ENCODE peak calls at places on chromosomes 13 and 19, in six cellular contexts. X is GM12878, N is H1, E is K562, F is HepG2, V is SK-N-SH. H is an unnamed sample.

GRCh38 chr13:113916330-113916815 is 52.5 kb upstream of the GAS6 start:
- DNase-seq in X (no peak), F (no peak), V (no peak), E (no peak), N (no peak), H (peak)

GRCh38 chr19:40567750-40568494 is 8.8 kb upstream of the SHKBP1 start:
- DNase-seq in N (peak), V (peak), E (no peak), F (no peak), X (no peak), H (no peak)

GRCh38 chr19:18996796-18997394 is 36.4 kb downstream of the SUGP2 start:
- DNase-seq in V (no peak), E (no peak), F (no peak), X (no peak), N (no peak), H (no peak)

GRCh38 chr19:41997121-41997850 is 3.3 kb upstream of the ATP1A3 start:
- DNase-seq in V (peak), N (peak), F (no peak), X (no peak), E (peak), H (no peak)

GRCh38 chr13:23724196-23724970 is 154.2 kb downstream of the TNFRSF19 start:
- DNase-seq in N (no peak), X (no peak), F (no peak), E (no peak), V (no peak), H (no peak)

GRCh38 chr13:46489586-46490023 is 63.4 kb upstream of the LRCH1 start:
- DNase-seq in F (no peak), N (no peak), V (no peak), X (no peak), E (no peak), H (no peak)

GRCh38 chr19:4906963-4907362 is 2.3 kb upstream of the UHRF1 start:
- DNase-seq in X (no peak), E (peak), V (no peak), F (no peak), N (no peak), H (no peak)

GRCh38 chr13:100630564-100630963 is 42.0 kb upstream of the GGACT start:
- DNase-seq in V (no peak), E (no peak), F (peak), N (no peak), X (no peak), H (no peak)

GRCh38 chr19:2986951-2987491 is 9.7 kb downstream of the TLE6 start:
- DNase-seq in X (no peak), V (peak), F (no peak), N (peak), E (no peak), H (no peak)

GRCh38 chr13:51957377-51958216 is 53.7 kb downstream of the ATP7B start:
- DNase-seq in F (no peak), E (peak), N (no peak), V (no peak), X (peak), H (no peak)

GRCh38 chr13:51688937-51689336 is 104.7 kb downstream of the WDFY2 start:
- DNase-seq in X (no peak), F (no peak), E (no peak), V (no peak), N (no peak), H (no peak)

GRCh38 chr13:30924321-30924720 is 8.1 kb upstream of the TEX26 start:
- DNase-seq in X (no peak), V (no peak), N (no peak), F (no peak), E (no peak), H (no peak)

GRCh38 chr13:114013952-114014629 is 40.2 kb upstream of the C13orf46 start:
- DNase-seq in E (no peak), F (no peak), V (no peak), X (no peak), N (no peak), H (no peak)

GRCh38 chr19:27774827-27775226 is 1438.1 kb downstream of the UQCRFS1 start:
- DNase-seq in N (peak), V (no peak), F (peak), X (no peak), E (peak), H (peak)

GRCh38 chr19:16467581-16467980 is 4.2 kb downstream of the EPS15L1 start:
- DNase-seq in N (no peak), F (no peak), X (no peak), E (no peak), V (peak), H (no peak)

GRCh38 chr13:99218969-99219368 is 18.3 kb downstream of the UBAC2 start:
- DNase-seq in X (peak), E (no peak), V (no peak), N (no peak), F (no peak), H (no peak)

GRCh38 chr19:13031917-13032623 is 36.8 kb downstream of the NFIX start:
- DNase-seq in E (no peak), N (no peak), V (no peak), F (peak), X (no peak), H (no peak)

GRCh38 chr13:46553886-46554855 is 1.2 kb downstream of the LRCH1 start:
- DNase-seq in N (peak), E (peak), X (no peak), F (peak), V (peak), H (peak)

GRCh38 chr19:46685189-46685588 is 24.2 kb upstream of the DACT3 start:
- DNase-seq in X (no peak), N (no peak), E (no peak), F (no peak), V (no peak), H (no peak)

GRCh38 chr19:38270587-38271167 is 6.3 kb downstream of the SPINT2 start:
- DNase-seq in F (no peak), V (no peak), X (no peak), E (peak), N (no peak), H (no peak)

GRCh38 chr19:3698386-3698950 is 1.8 kb downstream of the PIP5K1C start:
- DNase-seq in X (no peak), N (no peak), F (no peak), E (no peak), V (peak), H (no peak)

GRCh38 chr19:3061214-3062161 is 807 bp downstream of the TLE5 start:
- DNase-seq in V (peak), E (peak), X (no peak), N (no peak), F (no peak), H (no peak)

GRCh38 chr13:93180376-93180966 is 46.1 kb upstream of the GPC6 start:
- DNase-seq in V (no peak), X (no peak), N (no peak), E (no peak), F (no peak), H (no peak)

GRCh38 chr13:109840201-109840892 is 54.0 kb upstream of the IRS2 start:
- DNase-seq in X (no peak), V (no peak), F (no peak), E (no peak), N (no peak), H (peak)

GRCh38 chr13:114128624-114129522 is 3.5 kb downstream of the RASA3 start:
- DNase-seq in N (no peak), X (peak), F (no peak), E (peak), V (no peak), H (peak)

GRCh38 chr13:101049166-101049850 is 367.0 kb downstream of the NALCN start:
- DNase-seq in V (no peak), F (no peak), E (no peak), N (no peak), X (no peak), H (no peak)

GRCh38 chr19:35780058-35780457 is 4.7 kb downstream of the ARHGAP33 start:
- DNase-seq in F (no peak), N (no peak), V (no peak), X (no peak), E (no peak), H (no peak)

GRCh38 chr13:67130444-67130843 is 99.7 kb downstream of the PCDH9 start:
- DNase-seq in V (no peak), F (no peak), E (peak), X (no peak), N (no peak), H (no peak)

GRCh38 chr13:99991806-99992242 is 10.2 kb downstream of the ZIC2 start:
- DNase-seq in V (no peak), F (no peak), N (peak), E (no peak), X (no peak), H (no peak)

GRCh38 chr19:1935484-1936208 is 5.3 kb upstream of the CSNK1G2 start:
- DNase-seq in N (no peak), V (no peak), X (no peak), E (peak), F (peak), H (peak)

GRCh38 chr13:93226623-93227279 is at the start of gene GPC6:
- DNase-seq in X (no peak), V (peak), E (peak), F (peak), N (no peak), H (no peak)

GRCh38 chr19:55640577-55641375 is at the start of gene ZNF580:
- DNase-seq in N (peak), X (no peak), V (peak), F (peak), E (peak), H (peak)

GRCh38 chr13:99434258-99434788 is 66.9 kb upstream of the TM9SF2 start:
- DNase-seq in V (no peak), F (peak), X (no peak), N (no peak), E (peak), H (no peak)

GRCh38 chr13:46085737-46086136 is 19.1 kb downstream of the CPB2 start:
- DNase-seq in X (no peak), V (no peak), F (no peak), E (no peak), N (no peak), H (no peak)

GRCh38 chr19:39998511-39998910 is 1.7 kb downstream of the ZNF546 start:
- DNase-seq in E (no peak), X (no peak), N (no peak), F (no peak), V (no peak), H (no peak)

GRCh38 chr19:40393894-40394815 is 4.2 kb upstream of the HIPK4 start:
- DNase-seq in E (no peak), N (no peak), X (no peak), V (no peak), F (no peak), H (no peak)

GRCh38 chr19:51136333-51136732 is 5.8 kb upstream of the SIGLEC7 start:
- DNase-seq in F (no peak), X (no peak), E (no peak), V (no peak), N (no peak), H (no peak)

GRCh38 chr13:67990868-67991267 is 760.7 kb upstream of the PCDH9 start:
- DNase-seq in N (no peak), X (no peak), F (no peak), V (no peak), E (no peak), H (no peak)

GRCh38 chr13:22770891-22771290 is 409.9 kb upstream of the SGCG start:
- DNase-seq in V (no peak), N (no peak), E (no peak), F (no peak), X (no peak), H (no peak)

GRCh38 chr13:44726777-44727176 is 150.6 kb upstream of the TSC22D1 start:
- DNase-seq in N (no peak), F (no peak), X (no peak), V (no peak), E (no peak), H (no peak)
- H3K27ac ChIP-seq in N (no peak), F (no peak), X (no peak), V (no peak), E (no peak), H (peak)

DNA sequence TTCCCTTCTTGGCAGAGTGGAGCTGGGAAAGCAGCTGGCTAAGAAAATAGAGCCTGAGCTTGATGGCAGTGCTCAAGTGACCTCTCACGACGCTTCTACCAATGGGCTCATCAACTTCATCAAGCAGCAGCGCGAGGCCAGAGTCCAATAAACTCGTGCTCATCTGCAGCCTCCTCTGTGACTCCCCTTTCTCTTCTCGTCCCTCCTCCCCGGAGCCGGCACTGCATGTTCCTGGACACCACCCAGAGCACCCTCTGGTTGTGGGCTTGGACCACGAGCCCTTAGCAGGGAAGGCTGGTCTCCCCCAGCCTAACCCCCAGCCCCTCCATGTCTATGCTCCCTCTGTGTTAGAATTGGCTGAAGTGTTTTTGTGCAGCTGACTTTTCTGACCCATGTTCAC is 4.3 kb upstream of the PDCD2L start:
- DNase-seq in E (no peak), X (no peak), V (no peak), F (no peak), N (no peak), H (no peak)
- TF ChIP-seq GABPA in E (no peak), X (no peak), V (no peak), F (no peak), N (no peak), H (no peak)

GRCh38 chr19:34236035-34236793 is 18.1 kb upstream of the GARRE1 start:
- DNase-seq in V (no peak), F (no peak), N (no peak), X (no peak), E (no peak), H (no peak)
- H3K27ac ChIP-seq in V (no peak), F (no peak), N (no peak), X (no peak), E (no peak), H (no peak)

DNA sequence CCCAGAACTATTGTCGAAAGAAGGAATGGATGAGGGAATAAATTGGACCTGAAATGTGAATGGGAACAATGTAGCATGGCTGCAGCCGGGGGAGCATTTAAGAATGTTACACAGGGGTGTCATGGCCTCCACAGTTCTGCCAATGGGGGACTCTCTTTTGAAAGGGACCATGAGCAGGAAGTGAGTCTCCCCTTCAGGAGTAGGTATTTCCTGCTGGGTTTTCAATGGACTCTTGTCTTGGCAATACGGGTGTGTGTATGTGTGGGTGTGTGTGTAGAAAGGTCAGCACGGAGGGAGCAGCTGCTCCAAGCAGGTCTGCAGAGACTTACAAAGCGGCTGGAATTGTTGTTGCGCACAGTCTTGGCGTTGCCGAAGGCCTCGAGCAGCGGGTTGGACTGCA is 24.4 kb downstream of the MYO1F start:
- DNase-seq in V (peak), E (peak), N (peak), F (peak), X (no peak), H (no peak)
- TF ChIP-seq GABPA in V (peak), E (peak), N (peak), F (peak), X (peak), H (peak)

GRCh38 chr19:17946965-17947784 is 14.4 kb downstream of the CCDC124 start:
- DNase-seq in V (no peak), F (peak), X (no peak), E (no peak), N (peak), H (no peak)
- H3K27ac ChIP-seq in V (no peak), F (no peak), X (peak), E (peak), N (peak), H (peak)

GRCh38 chr13:35700661-35701060 is 224.2 kb upstream of the MAB21L1 start:
- DNase-seq in F (no peak), V (no peak), X (no peak), N (no peak), E (no peak), H (no peak)

GRCh38 chr13:35699181-35699580 is 222.7 kb upstream of the MAB21L1 start:
- DNase-seq in E (no peak), V (no peak), N (no peak), F (no peak), X (no peak), H (no peak)

GRCh38 chr13:35697281-35697680 is 220.8 kb upstream of the MAB21L1 start:
- DNase-seq in E (no peak), X (no peak), F (no peak), N (no peak), V (no peak), H (no peak)

GRCh38 chr13:35702316-35702715 is 225.8 kb upstream of the MAB21L1 start:
- DNase-seq in X (no peak), V (no peak), N (no peak), F (no peak), E (no peak), H (no peak)

GRCh38 chr13:35699805-35700204 is 223.3 kb upstream of the MAB21L1 start:
- DNase-seq in F (no peak), E (no peak), N (no peak), V (no peak), X (no peak), H (no peak)
- TF ChIP-seq GABPA in F (no peak), E (no peak), N (no peak), V (no peak), X (no peak), H (no peak)

GRCh38 chr13:24921881-24922280 is 157.9 kb downstream of the RNF17 start:
- DNase-seq in F (no peak), E (no peak), V (no peak), X (no peak), N (no peak), H (no peak)
- H3K27ac ChIP-seq in F (peak), E (peak), V (no peak), X (peak), N (no peak), H (peak)